ENCODE peak calls at places on chromosomes 4 and X, in eight cellular contexts. One of them, this sample, is unnamed.

GRCh38 chr4:165508372-165509120 is 129.7 kb downstream of the CPE start:
- DNase-seq in iPS DF 6.9: no peak
- DNase-seq in NAMALWA: no peak
- DNase-seq in NCI-H2081: no peak
- DNase-seq in HT1080: no peak
- DNase-seq in fibroblast of pulmonary artery: no peak
- DNase-seq in effector CD4-positive, alpha-beta T cell: no peak
- DNase-seq in lower leg skin: no peak
- DNase-seq in this sample: no peak

GRCh38 chrX:40079572-40079971 is 18.2 kb downstream of the BCOR start:
- DNase-seq in iPS DF 6.9: no peak
- DNase-seq in NAMALWA: no peak
- DNase-seq in NCI-H2081: no peak
- DNase-seq in HT1080: no peak
- DNase-seq in fibroblast of pulmonary artery: no peak
- DNase-seq in effector CD4-positive, alpha-beta T cell: no peak
- DNase-seq in lower leg skin: no peak
- DNase-seq in this sample: no peak

GRCh38 chrX:40281341-40282005 is 183.7 kb upstream of the BCOR start:
- DNase-seq in iPS DF 6.9: no peak
- DNase-seq in NAMALWA: no peak
- DNase-seq in NCI-H2081: no peak
- DNase-seq in HT1080: no peak
- DNase-seq in fibroblast of pulmonary artery: no peak
- DNase-seq in effector CD4-positive, alpha-beta T cell: no peak
- DNase-seq in lower leg skin: no peak
- DNase-seq in this sample: no peak

GRCh38 chrX:2677764-2678163 is 13.3 kb upstream of the CD99 start:
- DNase-seq in iPS DF 6.9: no peak
- DNase-seq in NAMALWA: no peak
- DNase-seq in NCI-H2081: no peak
- DNase-seq in HT1080: peak; percentile 94
- DNase-seq in fibroblast of pulmonary artery: peak; percentile 98
- DNase-seq in effector CD4-positive, alpha-beta T cell: no peak
- DNase-seq in lower leg skin: peak; percentile 69
- DNase-seq in this sample: peak; percentile 95

GRCh38 chrX:43679778-43680177 is 23.7 kb downstream of the MAOA start:
- DNase-seq in iPS DF 6.9: no peak
- DNase-seq in NAMALWA: no peak
- DNase-seq in NCI-H2081: no peak
- DNase-seq in HT1080: no peak
- DNase-seq in fibroblast of pulmonary artery: peak; percentile 74
- DNase-seq in effector CD4-positive, alpha-beta T cell: no peak
- DNase-seq in lower leg skin: no peak
- DNase-seq in this sample: no peak

GRCh38 chr4:1842993-1843448 is 12.9 kb downstream of the LETM1 start:
- DNase-seq in iPS DF 6.9: no peak
- DNase-seq in NAMALWA: no peak
- DNase-seq in NCI-H2081: no peak
- DNase-seq in HT1080: peak; percentile 61
- DNase-seq in fibroblast of pulmonary artery: peak; percentile 87
- DNase-seq in effector CD4-positive, alpha-beta T cell: no peak
- DNase-seq in lower leg skin: no peak
- DNase-seq in this sample: peak; percentile 87

GRCh38 chr4:7614350-7614949 is 179.7 kb upstream of the PSAPL1 start:
- DNase-seq in iPS DF 6.9: no peak
- DNase-seq in NAMALWA: no peak
- DNase-seq in NCI-H2081: no peak
- DNase-seq in HT1080: no peak
- DNase-seq in fibroblast of pulmonary artery: no peak
- DNase-seq in effector CD4-positive, alpha-beta T cell: no peak
- DNase-seq in lower leg skin: no peak
- DNase-seq in this sample: no peak

GRCh38 chr4:146370841-146371240 is 150.9 kb downstream of the SLC10A7 start:
- DNase-seq in iPS DF 6.9: no peak
- DNase-seq in NAMALWA: no peak
- DNase-seq in NCI-H2081: no peak
- DNase-seq in HT1080: no peak
- DNase-seq in fibroblast of pulmonary artery: peak; percentile 4
- DNase-seq in effector CD4-positive, alpha-beta T cell: no peak
- DNase-seq in lower leg skin: no peak
- DNase-seq in this sample: peak; percentile 33

GRCh38 chr4:8593268-8594096 is 917 bp downstream of the CPZ start:
- DNase-seq in iPS DF 6.9: no peak
- DNase-seq in NAMALWA: no peak
- DNase-seq in NCI-H2081: no peak
- DNase-seq in HT1080: no peak
- DNase-seq in fibroblast of pulmonary artery: no peak
- DNase-seq in effector CD4-positive, alpha-beta T cell: no peak
- DNase-seq in lower leg skin: no peak
- DNase-seq in this sample: no peak

GRCh38 chr4:118032691-118033090 is 1.6 kb upstream of the NDST3 start:
- DNase-seq in iPS DF 6.9: no peak
- DNase-seq in NAMALWA: no peak
- DNase-seq in NCI-H2081: no peak
- DNase-seq in HT1080: peak; percentile 68
- DNase-seq in fibroblast of pulmonary artery: no peak
- DNase-seq in effector CD4-positive, alpha-beta T cell: no peak
- DNase-seq in lower leg skin: no peak
- DNase-seq in this sample: peak; percentile 77